ENCODE peak calls at places on chromosomes 3 and 15, in ten cellular contexts. One of them, this sample, is unnamed.

GRCh38 chr3:139745831-139746230 is 68.1 kb upstream of the NMNAT3 start:
- DNase-seq in CD4-positive, alpha-beta T cell: no peak
- DNase-seq in cardiac fibroblast: peak
- DNase-seq in WTC11: no peak
- DNase-seq in cardiac muscle cell: peak
- DNase-seq in foreskin fibroblast: peak
- DNase-seq in OCI-LY7: no peak
- DNase-seq in K562: peak
- DNase-seq in Peyer's patch: no peak
- DNase-seq in epithelial cell of esophagus: peak
- DNase-seq in this sample: no peak

GRCh38 chr3:192920406-192920805 is 2.8 kb upstream of the MB21D2 start:
- DNase-seq in CD4-positive, alpha-beta T cell: no peak
- DNase-seq in cardiac fibroblast: no peak
- DNase-seq in WTC11: no peak
- DNase-seq in cardiac muscle cell: no peak
- DNase-seq in foreskin fibroblast: no peak
- DNase-seq in OCI-LY7: no peak
- DNase-seq in K562: no peak
- DNase-seq in Peyer's patch: no peak
- DNase-seq in epithelial cell of esophagus: no peak
- DNase-seq in this sample: no peak

GRCh38 chr3:45929042-45929679 is 14.1 kb upstream of the CXCR6 start:
- DNase-seq in CD4-positive, alpha-beta T cell: peak
- DNase-seq in cardiac fibroblast: peak
- DNase-seq in WTC11: peak
- DNase-seq in cardiac muscle cell: peak
- DNase-seq in foreskin fibroblast: peak
- DNase-seq in OCI-LY7: peak
- DNase-seq in K562: peak
- DNase-seq in Peyer's patch: peak
- DNase-seq in epithelial cell of esophagus: peak
- DNase-seq in this sample: peak

GRCh38 chr15:59222106-59222505 is 15.5 kb downstream of the LDHAL6B start:
- DNase-seq in CD4-positive, alpha-beta T cell: no peak
- DNase-seq in cardiac fibroblast: peak
- DNase-seq in WTC11: no peak
- DNase-seq in cardiac muscle cell: peak
- DNase-seq in foreskin fibroblast: peak
- DNase-seq in OCI-LY7: no peak
- DNase-seq in K562: no peak
- DNase-seq in Peyer's patch: no peak
- DNase-seq in epithelial cell of esophagus: no peak
- DNase-seq in this sample: no peak

GRCh38 chr15:56821721-56822425 is 88.6 kb upstream of the ZNF280D start:
- DNase-seq in CD4-positive, alpha-beta T cell: peak
- DNase-seq in cardiac fibroblast: peak
- DNase-seq in WTC11: peak
- DNase-seq in cardiac muscle cell: peak
- DNase-seq in foreskin fibroblast: peak
- DNase-seq in OCI-LY7: peak
- DNase-seq in K562: peak
- DNase-seq in Peyer's patch: peak
- DNase-seq in epithelial cell of esophagus: peak
- DNase-seq in this sample: peak

GRCh38 chr3:143901105-143901504 is 52.8 kb upstream of the SLC9A9 start:
- DNase-seq in CD4-positive, alpha-beta T cell: no peak
- DNase-seq in cardiac fibroblast: peak
- DNase-seq in WTC11: no peak
- DNase-seq in cardiac muscle cell: peak
- DNase-seq in foreskin fibroblast: peak
- DNase-seq in OCI-LY7: no peak
- DNase-seq in K562: no peak
- DNase-seq in Peyer's patch: no peak
- DNase-seq in epithelial cell of esophagus: peak
- DNase-seq in this sample: no peak

GRCh38 chr3:49609815-49610214 is 55.5 kb downstream of the BSN start:
- DNase-seq in CD4-positive, alpha-beta T cell: no peak
- DNase-seq in cardiac fibroblast: no peak
- DNase-seq in WTC11: no peak
- DNase-seq in cardiac muscle cell: no peak
- DNase-seq in foreskin fibroblast: no peak
- DNase-seq in OCI-LY7: no peak
- DNase-seq in K562: no peak
- DNase-seq in Peyer's patch: peak
- DNase-seq in epithelial cell of esophagus: no peak
- DNase-seq in this sample: no peak

GRCh38 chr15:80523746-80524145 is 119.6 kb downstream of the ARNT2 start:
- DNase-seq in CD4-positive, alpha-beta T cell: no peak
- DNase-seq in cardiac fibroblast: no peak
- DNase-seq in WTC11: no peak
- DNase-seq in cardiac muscle cell: no peak
- DNase-seq in foreskin fibroblast: no peak
- DNase-seq in OCI-LY7: no peak
- DNase-seq in K562: no peak
- DNase-seq in Peyer's patch: no peak
- DNase-seq in epithelial cell of esophagus: no peak
- DNase-seq in this sample: no peak

GRCh38 chr3:25410703-25411102 is 17.4 kb upstream of the RARB start:
- DNase-seq in CD4-positive, alpha-beta T cell: no peak
- DNase-seq in cardiac fibroblast: no peak
- DNase-seq in WTC11: no peak
- DNase-seq in cardiac muscle cell: no peak
- DNase-seq in foreskin fibroblast: no peak
- DNase-seq in OCI-LY7: no peak
- DNase-seq in K562: no peak
- DNase-seq in Peyer's patch: no peak
- DNase-seq in epithelial cell of esophagus: no peak
- DNase-seq in this sample: no peak

GRCh38 chr15:35450492-35450891 is 95.5 kb downstream of the DPH6 start:
- DNase-seq in CD4-positive, alpha-beta T cell: no peak
- DNase-seq in cardiac fibroblast: peak
- DNase-seq in WTC11: no peak
- DNase-seq in cardiac muscle cell: peak
- DNase-seq in foreskin fibroblast: peak
- DNase-seq in OCI-LY7: no peak
- DNase-seq in K562: no peak
- DNase-seq in Peyer's patch: no peak
- DNase-seq in epithelial cell of esophagus: peak
- DNase-seq in this sample: no peak

GRCh38 chr3:82294609-82295008 is 533.2 kb upstream of the GBE1 start:
- DNase-seq in CD4-positive, alpha-beta T cell: no peak
- DNase-seq in cardiac fibroblast: no peak
- DNase-seq in WTC11: no peak
- DNase-seq in cardiac muscle cell: no peak
- DNase-seq in foreskin fibroblast: no peak
- DNase-seq in OCI-LY7: no peak
- DNase-seq in K562: no peak
- DNase-seq in Peyer's patch: no peak
- DNase-seq in epithelial cell of esophagus: no peak
- DNase-seq in this sample: no peak

GRCh38 chr3:127131625-127132170 is 61.2 kb upstream of the PRR23E start:
- DNase-seq in CD4-positive, alpha-beta T cell: no peak
- DNase-seq in cardiac fibroblast: no peak
- DNase-seq in WTC11: no peak
- DNase-seq in cardiac muscle cell: no peak
- DNase-seq in foreskin fibroblast: no peak
- DNase-seq in OCI-LY7: no peak
- DNase-seq in K562: no peak
- DNase-seq in Peyer's patch: no peak
- DNase-seq in epithelial cell of esophagus: no peak
- DNase-seq in this sample: no peak

GRCh38 chr3:32593903-32594525 is 23.4 kb upstream of the DYNC1LI1 start:
- DNase-seq in CD4-positive, alpha-beta T cell: no peak
- DNase-seq in cardiac fibroblast: peak
- DNase-seq in WTC11: no peak
- DNase-seq in cardiac muscle cell: peak
- DNase-seq in foreskin fibroblast: peak
- DNase-seq in OCI-LY7: no peak
- DNase-seq in K562: no peak
- DNase-seq in Peyer's patch: no peak
- DNase-seq in epithelial cell of esophagus: peak
- DNase-seq in this sample: no peak

GRCh38 chr3:48478631-48479555 is 25.1 kb downstream of the SHISA5 start:
- DNase-seq in CD4-positive, alpha-beta T cell: peak
- DNase-seq in cardiac fibroblast: no peak
- DNase-seq in WTC11: no peak
- DNase-seq in cardiac muscle cell: no peak
- DNase-seq in foreskin fibroblast: no peak
- DNase-seq in OCI-LY7: peak
- DNase-seq in K562: no peak
- DNase-seq in Peyer's patch: peak
- DNase-seq in epithelial cell of esophagus: no peak
- DNase-seq in this sample: no peak

GRCh38 chr15:85024509-85025336 is 43.1 kb downstream of the PDE8A start:
- DNase-seq in CD4-positive, alpha-beta T cell: no peak
- DNase-seq in cardiac fibroblast: peak
- DNase-seq in WTC11: no peak
- DNase-seq in cardiac muscle cell: peak
- DNase-seq in foreskin fibroblast: peak
- DNase-seq in OCI-LY7: no peak
- DNase-seq in K562: peak
- DNase-seq in Peyer's patch: no peak
- DNase-seq in epithelial cell of esophagus: peak
- DNase-seq in this sample: no peak

GRCh38 chr3:43389388-43390254 is 103.3 kb downstream of the SNRK start:
- DNase-seq in CD4-positive, alpha-beta T cell: peak
- DNase-seq in cardiac fibroblast: peak
- DNase-seq in WTC11: no peak
- DNase-seq in cardiac muscle cell: peak
- DNase-seq in foreskin fibroblast: peak
- DNase-seq in OCI-LY7: peak
- DNase-seq in K562: peak
- DNase-seq in Peyer's patch: peak
- DNase-seq in epithelial cell of esophagus: peak
- DNase-seq in this sample: peak

GRCh38 chr3:146550743-146551510 is 6.5 kb upstream of the PLSCR1 start:
- DNase-seq in CD4-positive, alpha-beta T cell: no peak
- DNase-seq in cardiac fibroblast: peak
- DNase-seq in WTC11: no peak
- DNase-seq in cardiac muscle cell: peak
- DNase-seq in foreskin fibroblast: peak
- DNase-seq in OCI-LY7: no peak
- DNase-seq in K562: peak
- DNase-seq in Peyer's patch: peak
- DNase-seq in epithelial cell of esophagus: peak
- DNase-seq in this sample: no peak

GRCh38 chr3:64443553-64444331 is 218.5 kb upstream of the PRICKLE2 start:
- DNase-seq in CD4-positive, alpha-beta T cell: no peak
- DNase-seq in cardiac fibroblast: peak
- DNase-seq in WTC11: no peak
- DNase-seq in cardiac muscle cell: peak
- DNase-seq in foreskin fibroblast: peak
- DNase-seq in OCI-LY7: no peak
- DNase-seq in K562: no peak
- DNase-seq in Peyer's patch: no peak
- DNase-seq in epithelial cell of esophagus: no peak
- DNase-seq in this sample: no peak

GRCh38 chr3:176074096-176074495 is 1123.2 kb downstream of the TBL1XR1 start:
- DNase-seq in CD4-positive, alpha-beta T cell: no peak
- DNase-seq in cardiac fibroblast: no peak
- DNase-seq in WTC11: no peak
- DNase-seq in cardiac muscle cell: no peak
- DNase-seq in foreskin fibroblast: no peak
- DNase-seq in OCI-LY7: no peak
- DNase-seq in K562: no peak
- DNase-seq in Peyer's patch: no peak
- DNase-seq in epithelial cell of esophagus: no peak
- DNase-seq in this sample: no peak

GRCh38 chr15:55742498-55742926 is 440 bp downstream of the PRTG start:
- DNase-seq in CD4-positive, alpha-beta T cell: no peak
- DNase-seq in cardiac fibroblast: peak
- DNase-seq in WTC11: no peak
- DNase-seq in cardiac muscle cell: peak
- DNase-seq in foreskin fibroblast: peak
- DNase-seq in OCI-LY7: no peak
- DNase-seq in K562: peak
- DNase-seq in Peyer's patch: no peak
- DNase-seq in epithelial cell of esophagus: peak
- DNase-seq in this sample: peak

GRCh38 chr3:138899592-138899991 is 47.3 kb downstream of the FOXL2 start:
- DNase-seq in CD4-positive, alpha-beta T cell: no peak
- DNase-seq in cardiac fibroblast: no peak
- DNase-seq in WTC11: no peak
- DNase-seq in cardiac muscle cell: no peak
- DNase-seq in foreskin fibroblast: no peak
- DNase-seq in OCI-LY7: no peak
- DNase-seq in K562: no peak
- DNase-seq in Peyer's patch: no peak
- DNase-seq in epithelial cell of esophagus: no peak
- DNase-seq in this sample: no peak

GRCh38 chr3:133663569-133664313 is 2.0 kb upstream of the TOPBP1 start:
- DNase-seq in CD4-positive, alpha-beta T cell: no peak
- DNase-seq in cardiac fibroblast: peak
- DNase-seq in WTC11: no peak
- DNase-seq in cardiac muscle cell: peak
- DNase-seq in foreskin fibroblast: peak
- DNase-seq in OCI-LY7: peak
- DNase-seq in K562: peak
- DNase-seq in Peyer's patch: no peak
- DNase-seq in epithelial cell of esophagus: peak
- DNase-seq in this sample: peak
- TF ChIP-seq CTCF in CD4-positive, alpha-beta T cell: peak
- TF ChIP-seq CTCF in cardiac fibroblast: peak
- TF ChIP-seq CTCF in WTC11: peak
- TF ChIP-seq CTCF in cardiac muscle cell: peak
- TF ChIP-seq CTCF in foreskin fibroblast: peak
- TF ChIP-seq CTCF in OCI-LY7: peak
- TF ChIP-seq CTCF in K562: peak
- TF ChIP-seq CTCF in Peyer's patch: peak
- TF ChIP-seq CTCF in epithelial cell of esophagus: peak
- TF ChIP-seq CTCF in this sample: peak

GRCh38 chr3:53109822-53110771 is 20.1 kb downstream of the RFT1 start:
- DNase-seq in CD4-positive, alpha-beta T cell: no peak
- DNase-seq in cardiac fibroblast: peak
- DNase-seq in WTC11: peak
- DNase-seq in cardiac muscle cell: peak
- DNase-seq in foreskin fibroblast: peak
- DNase-seq in OCI-LY7: peak
- DNase-seq in K562: peak
- DNase-seq in Peyer's patch: peak
- DNase-seq in epithelial cell of esophagus: peak
- DNase-seq in this sample: peak
- TF ChIP-seq CTCF in CD4-positive, alpha-beta T cell: peak
- TF ChIP-seq CTCF in cardiac fibroblast: peak
- TF ChIP-seq CTCF in WTC11: peak
- TF ChIP-seq CTCF in cardiac muscle cell: peak
- TF ChIP-seq CTCF in foreskin fibroblast: peak
- TF ChIP-seq CTCF in OCI-LY7: peak
- TF ChIP-seq CTCF in K562: peak
- TF ChIP-seq CTCF in Peyer's patch: no peak
- TF ChIP-seq CTCF in epithelial cell of esophagus: peak
- TF ChIP-seq CTCF in this sample: peak

GRCh38 chr3:18872466-18872865 is 275.8 kb upstream of the KCNH8 start:
- DNase-seq in CD4-positive, alpha-beta T cell: no peak
- DNase-seq in cardiac fibroblast: no peak
- DNase-seq in WTC11: no peak
- DNase-seq in cardiac muscle cell: no peak
- DNase-seq in foreskin fibroblast: no peak
- DNase-seq in OCI-LY7: peak
- DNase-seq in K562: no peak
- DNase-seq in Peyer's patch: no peak
- DNase-seq in epithelial cell of esophagus: no peak
- DNase-seq in this sample: no peak
- TF ChIP-seq CTCF in CD4-positive, alpha-beta T cell: no peak
- TF ChIP-seq CTCF in cardiac fibroblast: no peak
- TF ChIP-seq CTCF in WTC11: no peak
- TF ChIP-seq CTCF in cardiac muscle cell: no peak
- TF ChIP-seq CTCF in foreskin fibroblast: no peak
- TF ChIP-seq CTCF in OCI-LY7: peak
- TF ChIP-seq CTCF in K562: no peak
- TF ChIP-seq CTCF in Peyer's patch: no peak
- TF ChIP-seq CTCF in epithelial cell of esophagus: no peak
- TF ChIP-seq CTCF in this sample: no peak

GRCh38 chr3:111859061-111859973 is at the start of gene PHLDB2:
- DNase-seq in CD4-positive, alpha-beta T cell: peak
- DNase-seq in cardiac fibroblast: peak
- DNase-seq in WTC11: peak
- DNase-seq in cardiac muscle cell: peak
- DNase-seq in foreskin fibroblast: peak
- DNase-seq in OCI-LY7: peak
- DNase-seq in K562: no peak
- DNase-seq in Peyer's patch: peak
- DNase-seq in epithelial cell of esophagus: peak
- DNase-seq in this sample: peak
- TF ChIP-seq CTCF in CD4-positive, alpha-beta T cell: no peak
- TF ChIP-seq CTCF in cardiac fibroblast: no peak
- TF ChIP-seq CTCF in WTC11: no peak
- TF ChIP-seq CTCF in cardiac muscle cell: no peak
- TF ChIP-seq CTCF in foreskin fibroblast: no peak
- TF ChIP-seq CTCF in OCI-LY7: no peak
- TF ChIP-seq CTCF in K562: no peak
- TF ChIP-seq CTCF in Peyer's patch: no peak
- TF ChIP-seq CTCF in epithelial cell of esophagus: no peak
- TF ChIP-seq CTCF in this sample: no peak

This sample was measured in endothelial cell.